ENCODE peak calls at places on chromosomes 5 and 9, in four cellular contexts. B is lung, Y is RWPE2, K is uterus. F is an unnamed sample. For H3K27me3, the result is how much of the 10 kb centered on the place peaks cover.

GRCh38 chr9:137982132-137982666 is 104.6 kb downstream of the CACNA1B start:
- DNase-seq in B (no peak), Y (no peak), K (no peak), F (no peak)

GRCh38 chr9:87193925-87194380 is 246.6 kb upstream of the GAS1 start:
- DNase-seq in B (no peak), Y (no peak), K (no peak), F (peak)

GRCh38 chr5:68251386-68251785 is 35.8 kb downstream of the PIK3R1 start:
- DNase-seq in B (no peak), Y (no peak), K (no peak), F (peak)

GRCh38 chr9:16410601-16411285 is 459.7 kb downstream of the BNC2 start:
- DNase-seq in B (no peak), Y (no peak), K (no peak), F (peak)

GRCh38 chr9:33109850-33110595 is 33.5 kb upstream of the SMU1 start:
- DNase-seq in B (no peak), Y (no peak), K (no peak), F (no peak)

GRCh38 chr9:113709721-113710120 is 166.4 kb upstream of the ZNF618 start:
- DNase-seq in B (no peak), Y (no peak), K (no peak), F (no peak)

GRCh38 chr5:170429014-170429413 is 39.8 kb upstream of the KCNMB1 start:
- DNase-seq in B (no peak), Y (no peak), K (no peak), F (no peak)

GRCh38 chr5:19605846-19606407 is 382.1 kb downstream of the CDH18 start:
- DNase-seq in B (no peak), Y (no peak), K (no peak), F (no peak)

GRCh38 chr5:172093965-172094364 is 87.5 kb upstream of the FBXW11 start:
- DNase-seq in B (no peak), Y (no peak), K (no peak), F (no peak)

GRCh38 chr5:16597946-16598694 is 18.7 kb downstream of the RETREG1 start:
- DNase-seq in B (no peak), Y (no peak), K (no peak), F (no peak)

GRCh38 chr5:146825033-146825432 is 53.5 kb downstream of the PPP2R2B start:
- DNase-seq in B (no peak), Y (no peak), K (peak), F (peak)

GRCh38 chr9:93585695-93586094 is 9.3 kb downstream of the PHF2 start:
- DNase-seq in B (no peak), Y (no peak), K (no peak), F (no peak)

GRCh38 chr5:151298063-151298462 is 5.5 kb downstream of the SLC36A3 start:
- DNase-seq in B (peak), Y (no peak), K (no peak), F (no peak)

GRCh38 chr5:53027913-53028312 is 38.8 kb downstream of the ITGA2 start:
- DNase-seq in B (no peak), Y (peak), K (peak), F (peak)

DNA sequence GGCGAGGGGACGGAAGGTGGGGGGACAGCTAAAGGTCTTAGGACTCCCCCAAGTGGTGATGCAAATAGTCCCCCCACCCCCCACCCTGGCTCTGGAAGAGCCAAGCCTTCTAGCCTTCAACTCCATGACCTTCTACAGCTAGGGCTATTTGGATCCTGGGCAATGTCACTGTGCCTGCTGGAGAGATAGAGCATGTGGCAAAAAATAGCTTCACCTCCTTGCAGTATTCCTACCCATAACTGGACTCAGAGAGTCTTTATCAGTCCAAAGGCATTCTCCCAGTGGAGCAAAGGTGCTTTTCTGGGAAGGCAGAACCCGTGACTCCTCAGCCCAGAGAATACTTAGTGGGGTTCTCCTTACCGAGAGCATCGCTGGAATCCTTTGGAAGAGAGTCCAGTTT is 48.9 kb upstream of the PPARGC1B start:
- DNase-seq in B (no peak), Y (no peak), K (no peak), F (no peak)
- H3K27me3 ChIP-seq in B (under half), Y (under half), K (under half), F (under half)

GRCh38 chr5:66779535-66779934 is 183.3 kb downstream of the MAST4 start:
- DNase-seq in B (no peak), Y (no peak), K (no peak), F (peak)
- H3K27me3 ChIP-seq in B (under half), Y (under half), K (under half), F (under half)

DNA sequence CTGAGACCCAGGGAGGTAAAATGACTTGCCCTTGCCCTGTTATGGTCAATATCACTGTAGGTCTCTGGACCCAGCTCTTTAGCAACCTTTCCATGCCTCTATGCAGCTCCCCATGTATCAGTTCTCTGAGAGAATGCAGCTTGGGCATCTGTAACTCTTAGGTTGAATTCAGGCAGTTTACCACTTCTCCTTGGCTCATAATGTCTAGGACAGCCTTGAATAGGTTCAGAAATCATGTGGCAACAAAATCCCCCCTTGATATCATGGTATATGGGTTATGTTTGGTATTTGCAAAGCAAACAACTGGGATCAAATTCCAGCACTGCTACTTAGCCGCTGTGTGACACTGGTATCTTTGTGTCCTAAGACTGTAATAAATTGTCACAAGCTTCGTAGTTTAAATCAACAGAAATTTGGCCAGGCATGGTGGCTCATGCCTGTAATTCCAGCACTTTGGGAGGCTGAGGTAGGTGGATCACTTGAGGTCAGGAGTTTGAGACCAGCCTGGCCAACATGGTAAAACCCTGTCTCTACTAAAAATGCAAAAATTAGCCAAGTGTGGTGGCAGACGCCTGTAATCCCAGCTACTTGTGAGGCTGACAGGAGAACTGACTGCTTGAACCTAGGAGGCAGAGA is 10.7 kb upstream of the SUB1 start:
- DNase-seq in B (no peak), Y (no peak), K (no peak), F (no peak)
- H3K27me3 ChIP-seq in B (under half), Y (under half), K (under half), F (under half)

GRCh38 chr9:135519179-135519971 is 1.9 kb upstream of the LCN1 start:
- DNase-seq in B (no peak), Y (no peak), K (no peak), F (no peak)

GRCh38 chr9:135522137-135522877 is 1.1 kb downstream of the LCN1 start:
- DNase-seq in B (no peak), Y (peak), K (no peak), F (no peak)

GRCh38 chr9:135521608-135522095 is 412 bp downstream of the LCN1 start:
- DNase-seq in B (no peak), Y (peak), K (no peak), F (no peak)

GRCh38 chr9:135522931-135523330 is 1.7 kb downstream of the LCN1 start:
- DNase-seq in B (no peak), Y (peak), K (no peak), F (no peak)

GRCh38 chr9:135520916-135521607 is at the start of gene LCN1:
- DNase-seq in B (no peak), Y (peak), K (no peak), F (no peak)
- H3K27me3 ChIP-seq in B (under half), Y (under half), K (under half), F (under half)

GRCh38 chr9:115413304-115413703 is 295.3 kb upstream of the TNC start:
- DNase-seq in B (no peak), Y (no peak), K (no peak), F (no peak)

GRCh38 chr9:115413766-115414382 is 295.9 kb upstream of the TNC start:
- DNase-seq in B (no peak), Y (no peak), K (no peak), F (no peak)

GRCh38 chr9:115414561-115414960 is 296.6 kb upstream of the TNC start:
- DNase-seq in B (no peak), Y (no peak), K (no peak), F (no peak)

GRCh38 chr9:115411993-115412452 is 294.1 kb upstream of the TNC start:
- DNase-seq in B (no peak), Y (no peak), K (no peak), F (peak)

GRCh38 chr9:115411516-115411915 is 293.6 kb upstream of the TNC start:
- DNase-seq in B (no peak), Y (no peak), K (no peak), F (peak)
- H3K27me3 ChIP-seq in B (under half), Y (under half), K (under half), F (under half)

F was measured in astrocyte.